ENCODE peak calls at places on chromosomes 13 and 19, in ten cellular contexts. O is fibroblast of lung; W is CD4-positive, alpha-beta T cell; N is DND-41; K is Panc1; X is cardiac muscle cell; V is upper lobe of right lung; D is H9; C is CD8-positive, alpha-beta T cell; R is uterus. J is an unnamed sample.
A peak's percentile ranks its signal among the peaks of the same experiment; 100 is the strongest.

GRCh38 chr13:26253262-26253786 is 605 bp upstream of the CDK8 start:
- DNase-seq in X (no peak), O (no peak), K (no peak), N (no peak), D (no peak), C (no peak), R (no peak), W (no peak), V (no peak), J (no peak)

GRCh38 chr19:55549500-55550320 is 4.4 kb upstream of the SBK3 start:
- DNase-seq in N (no peak), R (no peak), W (no peak), C (no peak), D (peak; percentile 67), K (peak; percentile 87), V (no peak), X (no peak), O (peak; percentile 92), J (peak; percentile 56)

GRCh38 chr13:111422352-111422751 is 101.9 kb downstream of the TEX29 start:
- DNase-seq in W (no peak), N (no peak), C (no peak), K (no peak), X (no peak), V (no peak), O (no peak), D (no peak), R (no peak), J (no peak)

GRCh38 chr19:11418166-11418517 is 972 bp downstream of the RGL3 start:
- DNase-seq in X (peak; percentile 33), R (no peak), V (no peak), W (no peak), D (no peak), C (no peak), N (no peak), O (no peak), K (no peak), J (no peak)

GRCh38 chr19:13835791-13836723 is 40.8 kb downstream of the ZSWIM4 start:
- DNase-seq in D (no peak), W (no peak), C (no peak), K (no peak), O (no peak), N (no peak), R (no peak), V (peak; percentile 77), X (no peak), J (no peak)

GRCh38 chr13:108961542-108962125 is 332.2 kb downstream of the MYO16 start:
- DNase-seq in X (peak; percentile 70), O (peak; percentile 43), W (no peak), R (no peak), C (no peak), D (no peak), V (no peak), N (no peak), K (peak; percentile 46), J (no peak)

GRCh38 chr19:1117654-1118053 is 13.9 kb downstream of the GPX4 start:
- DNase-seq in V (no peak), W (no peak), K (no peak), N (no peak), C (no peak), D (no peak), O (no peak), R (no peak), X (no peak), J (no peak)

GRCh38 chr13:73940098-73940497 is 194.1 kb downstream of the KLF12 start:
- DNase-seq in R (no peak), O (no peak), D (no peak), C (no peak), X (peak; percentile 12), N (no peak), K (no peak), V (no peak), W (no peak), J (no peak)

GRCh38 chr13:25046985-25047660 is 48.8 kb upstream of the PABPC3 start:
- DNase-seq in K (no peak), V (no peak), O (peak; percentile 49), W (no peak), N (no peak), X (peak; percentile 71), C (no peak), R (no peak), D (peak; percentile 78), J (peak; percentile 63)

GRCh38 chr13:42041684-42042035 is 6.8 kb upstream of the DGKH start:
- DNase-seq in O (peak; percentile 59), C (no peak), X (peak; percentile 73), W (no peak), V (peak; percentile 77), R (peak; percentile 51), N (no peak), D (peak; percentile 71), K (no peak), J (peak; percentile 64)

GRCh38 chr13:111539791-111540446 is 219.5 kb downstream of the TEX29 start:
- DNase-seq in W (no peak), C (no peak), D (no peak), R (no peak), V (no peak), K (no peak), X (no peak), N (no peak), O (no peak), J (no peak)

GRCh38 chr13:49421391-49421790 is 22.5 kb downstream of the CAB39L start:
- DNase-seq in K (no peak), O (no peak), R (no peak), W (peak; percentile 8), V (no peak), N (peak; percentile 14), X (peak; percentile 11), C (no peak), D (peak; percentile 78), J (peak; percentile 21)

GRCh38 chr13:28819748-28820098 is 416 bp upstream of the MTUS2 start:
- DNase-seq in V (peak; percentile 77), D (peak; percentile 81), W (peak; percentile 7), C (peak; percentile 13), N (no peak), K (no peak), O (peak; percentile 30), R (no peak), X (peak; percentile 86), J (peak; percentile 87)
- TF ChIP-seq CTCF in V (no peak), D (peak; percentile 50), W (no peak), C (no peak), N (no peak), K (peak; percentile 78), O (no peak), R (no peak), X (no peak), J (no peak)

GRCh38 chr19:7831452-7831851 is 1.4 kb downstream of the EVI5L start:
- DNase-seq in K (no peak), V (no peak), O (peak; percentile 46), D (peak; percentile 79), N (no peak), R (no peak), C (no peak), X (peak; percentile 48), W (no peak), J (peak; percentile 51)
- TF ChIP-seq CTCF in K (no peak), V (peak; percentile 8), O (peak; percentile 43), D (peak; percentile 60), N (no peak), R (no peak), C (no peak), X (peak; percentile 43), W (no peak), J (no peak)

DNA sequence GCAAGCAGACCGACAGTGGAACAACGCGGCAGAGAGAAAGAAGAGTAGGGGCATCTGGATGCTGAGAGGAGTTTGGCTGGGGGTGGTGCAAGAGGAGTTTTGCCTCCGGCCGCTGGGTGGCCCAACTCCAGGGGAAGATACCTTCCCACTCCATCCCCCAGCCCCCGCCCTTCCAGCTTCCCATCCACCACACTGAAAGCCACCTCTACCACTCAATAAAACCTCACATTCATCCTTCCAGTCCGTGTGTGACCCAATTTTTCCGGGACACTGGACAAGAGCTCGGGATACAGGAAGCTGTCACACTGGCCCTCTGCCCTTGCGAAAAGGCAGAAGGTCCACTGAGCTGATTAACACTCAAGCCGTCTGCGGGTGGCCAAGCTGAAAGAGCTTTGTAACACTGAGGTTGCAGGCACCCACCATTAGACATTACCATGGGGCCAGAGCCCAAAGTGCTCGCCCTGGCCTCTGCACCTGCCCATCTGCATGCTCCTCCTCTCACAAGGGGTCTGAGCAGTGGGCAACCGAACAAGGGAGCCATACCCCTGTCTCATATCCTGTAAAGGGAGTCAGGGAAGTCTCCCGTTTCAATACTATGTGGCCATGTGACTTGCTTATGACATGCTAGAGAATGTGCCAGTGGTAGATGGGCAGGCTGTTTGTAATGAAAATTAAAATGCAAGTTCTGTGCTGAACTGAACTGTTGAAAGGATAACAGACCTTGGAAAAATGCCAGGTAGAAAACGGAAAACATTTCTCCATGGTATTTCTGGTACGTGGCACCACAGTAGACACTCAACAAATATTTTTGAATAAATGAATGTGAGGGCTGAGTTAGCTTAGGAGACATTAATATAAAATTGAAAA is 205.1 kb upstream of the STARD13 start:
- DNase-seq in K (no peak), V (peak; percentile 34), O (no peak), X (no peak), R (no peak), W (no peak), D (peak; percentile 86), C (no peak), N (no peak), J (no peak)
- TF ChIP-seq CTCF in K (no peak), V (no peak), O (no peak), X (no peak), R (no peak), W (no peak), D (peak; percentile 69), C (no peak), N (no peak), J (no peak)

GRCh38 chr13:51620165-51620983 is 36.1 kb downstream of the WDFY2 start:
- DNase-seq in V (no peak), N (no peak), W (no peak), O (no peak), C (no peak), D (no peak), K (no peak), R (peak; percentile 42), X (no peak), J (peak; percentile 38)

GRCh38 chr13:51621597-51621996 is 37.3 kb downstream of the WDFY2 start:
- DNase-seq in R (no peak), D (no peak), N (no peak), V (no peak), C (no peak), O (no peak), W (no peak), X (no peak), K (no peak), J (no peak)

GRCh38 chr13:51619614-51620013 is 35.4 kb downstream of the WDFY2 start:
- DNase-seq in R (no peak), O (peak; percentile 84), C (no peak), V (no peak), K (no peak), N (no peak), X (no peak), D (no peak), W (no peak), J (no peak)

GRCh38 chr13:51614350-51614786 is 30.1 kb downstream of the WDFY2 start:
- DNase-seq in O (no peak), W (peak; percentile 20), R (no peak), X (no peak), N (peak; percentile 75), C (peak; percentile 19), V (no peak), K (no peak), D (no peak), J (peak; percentile 29)

DNA sequence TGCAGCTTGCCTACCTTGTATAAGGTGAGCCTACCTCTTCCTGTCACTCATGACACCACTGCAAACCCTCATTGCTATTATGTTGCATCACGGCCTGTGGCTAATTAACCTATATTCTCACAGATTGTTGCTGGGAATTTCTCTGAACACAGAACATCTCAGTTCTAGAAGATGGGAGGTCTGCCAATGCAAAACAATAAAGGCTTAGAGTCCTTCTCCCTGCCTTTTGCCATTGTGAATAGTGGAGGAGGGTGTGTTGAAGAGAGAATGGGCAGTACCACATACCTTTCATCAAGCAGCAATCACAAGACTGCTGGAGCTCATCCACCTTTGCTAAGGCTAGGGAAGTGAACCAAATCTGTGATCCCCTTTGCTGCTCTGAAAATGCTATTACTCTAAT is 34.4 kb downstream of the WDFY2 start:
- DNase-seq in K (no peak), W (no peak), X (no peak), N (no peak), D (no peak), V (no peak), R (no peak), O (no peak), C (no peak), J (no peak)
- TF ChIP-seq CTCF in K (no peak), W (no peak), X (no peak), N (no peak), D (no peak), V (no peak), R (no peak), O (no peak), C (no peak), J (no peak)